ENCODE peak calls at places on chromosome 7, in ten cellular contexts. Q is DMS53; Z is GF-D8; P is RWPE1; Y is skeletal muscle cell; G is fibroblast of lung; S is stimulated activated CD4-positive, alpha-beta T cell treated with anti-CD3 and anti-CD28 coated beads, Interleukin-12 subunit alpha, Interleukin-12 subunit beta, amount 100 ng/mL, for 4 hours; K is Peyer's patch; N is stimulated activated CD8-positive, alpha-beta memory T cell treated with anti-CD3 and anti-CD28 coated beads, Interleukin-15, amount 100 ng/mL, for 24 hours; V is CD4-positive, alpha-beta memory T cell. M is an unnamed sample.

GRCh38 chr7:5667391-5667790 is 114.1 kb downstream of the RNF216 start:
- DNase-seq in N (no peak), P (no peak), G (no peak), Z (no peak), K (no peak), V (no peak), Q (no peak), S (no peak), Y (no peak), M (no peak)

GRCh38 chr7:49894543-49894942 is 121.1 kb downstream of the VWC2 start:
- DNase-seq in Y (no peak), N (no peak), K (no peak), P (no peak), G (no peak), Z (no peak), S (no peak), V (no peak), Q (no peak), M (no peak)

GRCh38 chr7:133512560-133512959 is 259.7 kb downstream of the EXOC4 start:
- DNase-seq in Q (no peak), P (no peak), Y (peak), G (peak), Z (no peak), N (no peak), K (no peak), S (no peak), V (no peak), M (no peak)

GRCh38 chr7:32587431-32587948 is 92.2 kb downstream of the AVL9 start:
- DNase-seq in P (no peak), N (no peak), Z (no peak), G (peak), K (no peak), Q (peak), V (no peak), S (no peak), Y (peak), M (no peak)

GRCh38 chr7:90594791-90595317 is 1.3 kb upstream of the CDK14 start:
- DNase-seq in Z (no peak), N (no peak), V (no peak), K (peak), Q (no peak), S (no peak), Y (peak), G (peak), P (peak), M (no peak)

GRCh38 chr7:65230231-65230630 is 143.4 kb upstream of the ZNF92 start:
- DNase-seq in G (no peak), S (no peak), Y (no peak), K (no peak), P (no peak), Z (no peak), N (no peak), V (no peak), Q (no peak), M (no peak)

GRCh38 chr7:110891197-110891596 is 199.7 kb upstream of the LRRN3 start:
- DNase-seq in V (no peak), Z (no peak), P (no peak), Y (no peak), S (no peak), K (no peak), G (no peak), N (no peak), Q (no peak), M (no peak)

GRCh38 chr7:80060218-80060806 is 74.3 kb upstream of the GNAI1 start:
- DNase-seq in Q (peak), K (no peak), S (no peak), P (peak), V (no peak), Z (no peak), N (no peak), G (peak), Y (peak), M (no peak)

GRCh38 chr7:1617957-1618356 is 48.1 kb upstream of the PSMG3 start:
- DNase-seq in S (no peak), P (no peak), Q (no peak), V (no peak), G (no peak), Y (no peak), Z (no peak), K (no peak), N (no peak), M (no peak)

GRCh38 chr7:555551-556160 is 36.0 kb upstream of the PDGFA start:
- DNase-seq in Z (no peak), V (no peak), P (no peak), K (no peak), Y (no peak), G (no peak), N (no peak), S (no peak), Q (no peak), M (no peak)

GRCh38 chr7:78215199-78215598 is 416.6 kb downstream of the PHTF2 start:
- DNase-seq in S (no peak), V (no peak), P (no peak), Y (no peak), G (no peak), Q (peak), K (no peak), Z (no peak), N (no peak), M (no peak)

GRCh38 chr7:103059471-103059870 is 15.1 kb downstream of the FBXL13 start:
- DNase-seq in Z (no peak), Y (no peak), K (no peak), V (no peak), S (no peak), N (no peak), P (no peak), G (no peak), Q (no peak), M (no peak)

GRCh38 chr7:139750459-139751095 is 27.2 kb downstream of the HIPK2 start:
- DNase-seq in P (no peak), G (no peak), Y (no peak), V (no peak), S (no peak), N (no peak), Q (no peak), Z (no peak), K (no peak), M (no peak)

GRCh38 chr7:131383417-131383816 is 55.7 kb downstream of the MKLN1 start:
- DNase-seq in V (no peak), S (no peak), K (no peak), Q (no peak), G (peak), P (no peak), Z (no peak), N (no peak), Y (no peak), M (no peak)

GRCh38 chr7:116672596-116673503 is 854 bp downstream of the MET start:
- DNase-seq in Y (no peak), S (no peak), P (no peak), G (peak), Q (peak), V (no peak), N (no peak), Z (no peak), K (no peak), M (no peak)

GRCh38 chr7:102889836-102890235 is 23.0 kb upstream of the LRRC17 start:
- DNase-seq in P (no peak), K (no peak), G (peak), S (no peak), Z (no peak), Y (no peak), Q (no peak), V (no peak), N (no peak), M (no peak)

GRCh38 chr7:1920266-1920681 is 250.2 kb downstream of the ELFN1 start:
- DNase-seq in G (no peak), Z (peak), S (no peak), P (no peak), Y (no peak), K (peak), Q (no peak), N (no peak), V (peak), M (peak)

GRCh38 chr7:115475774-115476407 is 554.0 kb downstream of the MDFIC start:
- DNase-seq in P (no peak), Y (no peak), N (no peak), V (peak), K (no peak), Q (peak), G (peak), Z (no peak), S (no peak), M (no peak)

GRCh38 chr7:7452652-7453051 is 83.0 kb downstream of the COL28A1 start:
- DNase-seq in N (no peak), V (no peak), K (no peak), Q (no peak), G (no peak), S (no peak), P (no peak), Z (no peak), Y (no peak), M (no peak)

GRCh38 chr7:2805213-2806003 is 38.7 kb downstream of the GNA12 start:
- DNase-seq in Z (no peak), P (no peak), V (no peak), K (no peak), Q (no peak), G (no peak), S (no peak), Y (no peak), N (no peak), M (no peak)

GRCh38 chr7:143408247-143408685 is 390 bp downstream of the EPHA1 start:
- DNase-seq in Z (no peak), V (no peak), P (no peak), Q (no peak), G (no peak), S (no peak), K (peak), N (no peak), Y (no peak), M (no peak)

GRCh38 chr7:131602994-131603372 is 46.6 kb upstream of the PODXL start:
- DNase-seq in V (no peak), Z (no peak), Y (no peak), G (no peak), N (no peak), Q (no peak), S (no peak), P (no peak), K (no peak), M (no peak)

GRCh38 chr7:48390381-48391327 is 219.4 kb downstream of the ABCA13 start:
- DNase-seq in K (no peak), S (no peak), N (no peak), G (no peak), Z (peak), Q (peak), Y (no peak), P (no peak), V (no peak), M (no peak)

GRCh38 chr7:19146699-19147098 is 1.5 kb upstream of the FERD3L start:
- DNase-seq in V (no peak), K (no peak), S (no peak), N (no peak), Y (peak), Z (no peak), Q (peak), G (peak), P (peak), M (no peak)

GRCh38 chr7:46705416-46706255 is 784.6 kb upstream of the IGFBP3 start:
- DNase-seq in N (no peak), S (no peak), Y (no peak), K (no peak), P (no peak), Z (no peak), Q (no peak), G (peak), V (no peak), M (no peak)